ENCODE peak calls at places on chromosomes 4 and X, in five cellular contexts. One of them, this sample, is unnamed. For H3K4me1, the result is how much of the 10 kb centered on the place peaks cover.

GRCh38 chrX:136711147-136711546 is 63.2 kb downstream of the CD40LG start:
- DNase-seq in HCT116: no peak
- DNase-seq in tibial nerve: peak
- DNase-seq in testis: peak
- DNase-seq in breast epithelium: no peak
- DNase-seq in this sample: peak

GRCh38 chr4:16195209-16195608 is 31.1 kb downstream of the TAPT1 start:
- DNase-seq in HCT116: no peak
- DNase-seq in testis: no peak
- DNase-seq in breast epithelium: no peak
- DNase-seq in tibial nerve: no peak
- DNase-seq in this sample: no peak

GRCh38 chr4:183722738-183723560 is 63.9 kb downstream of the TRAPPC11 start:
- DNase-seq in testis: peak
- DNase-seq in tibial nerve: no peak
- DNase-seq in breast epithelium: peak
- DNase-seq in HCT116: no peak
- DNase-seq in this sample: peak

GRCh38 chr4:177986236-177986635 is 544.0 kb upstream of the AGA start:
- DNase-seq in tibial nerve: no peak
- DNase-seq in HCT116: no peak
- DNase-seq in testis: no peak
- DNase-seq in breast epithelium: no peak
- DNase-seq in this sample: no peak

GRCh38 chr4:102694791-102695190 is 66.0 kb downstream of the MANBA start:
- DNase-seq in tibial nerve: no peak
- DNase-seq in testis: no peak
- DNase-seq in breast epithelium: no peak
- DNase-seq in HCT116: no peak
- DNase-seq in this sample: no peak

GRCh38 chr4:124295413-124295812 is 417.1 kb downstream of the ANKRD50 start:
- DNase-seq in tibial nerve: no peak
- DNase-seq in breast epithelium: no peak
- DNase-seq in HCT116: no peak
- DNase-seq in testis: no peak
- DNase-seq in this sample: no peak

GRCh38 chrX:39309018-39309620 is 507.9 kb downstream of the MID1IP1 start:
- DNase-seq in breast epithelium: no peak
- DNase-seq in tibial nerve: peak
- DNase-seq in HCT116: no peak
- DNase-seq in testis: no peak
- DNase-seq in this sample: no peak

GRCh38 chr4:155805016-155805415 is 46.2 kb downstream of the GUCY1B1 start:
- DNase-seq in HCT116: no peak
- DNase-seq in testis: no peak
- DNase-seq in tibial nerve: no peak
- DNase-seq in breast epithelium: no peak
- DNase-seq in this sample: no peak

GRCh38 chrX:672931-673330 is 42.3 kb downstream of the SHOX start:
- DNase-seq in tibial nerve: no peak
- DNase-seq in HCT116: no peak
- DNase-seq in testis: no peak
- DNase-seq in breast epithelium: no peak
- DNase-seq in this sample: no peak

GRCh38 chr4:82784615-82785247 is 13.9 kb downstream of the SCD5 start:
- DNase-seq in breast epithelium: no peak
- DNase-seq in tibial nerve: no peak
- DNase-seq in testis: no peak
- DNase-seq in HCT116: no peak
- DNase-seq in this sample: no peak

GRCh38 chr4:2267320-2267811 is 5.5 kb upstream of the MXD4 start:
- DNase-seq in tibial nerve: no peak
- DNase-seq in breast epithelium: no peak
- DNase-seq in testis: no peak
- DNase-seq in HCT116: no peak
- DNase-seq in this sample: no peak

GRCh38 chrX:1507511-1508463 is 29.2 kb downstream of the P2RY8 start:
- DNase-seq in tibial nerve: no peak
- DNase-seq in testis: no peak
- DNase-seq in breast epithelium: no peak
- DNase-seq in HCT116: no peak
- DNase-seq in this sample: peak

GRCh38 chrX:136055651-136056221 is 70.5 kb downstream of the SLC9A6 start:
- DNase-seq in testis: peak
- DNase-seq in tibial nerve: peak
- DNase-seq in breast epithelium: no peak
- DNase-seq in HCT116: no peak
- DNase-seq in this sample: no peak

GRCh38 chrX:13518126-13518525 is 51.3 kb upstream of the EGFL6 start:
- DNase-seq in breast epithelium: no peak
- DNase-seq in testis: no peak
- DNase-seq in HCT116: no peak
- DNase-seq in tibial nerve: no peak
- DNase-seq in this sample: no peak

GRCh38 chrX:41447897-41448296 is 754 bp downstream of the NYX start:
- DNase-seq in HCT116: no peak
- DNase-seq in testis: no peak
- DNase-seq in breast epithelium: no peak
- DNase-seq in tibial nerve: no peak
- DNase-seq in this sample: no peak

GRCh38 chr4:159296061-159296460 is 193.2 kb downstream of the RAPGEF2 start:
- DNase-seq in HCT116: no peak
- DNase-seq in breast epithelium: no peak
- DNase-seq in tibial nerve: no peak
- DNase-seq in testis: no peak
- DNase-seq in this sample: no peak

GRCh38 chrX:30887721-30888120 is 1.3 kb downstream of the TAB3 start:
- DNase-seq in tibial nerve: no peak
- DNase-seq in breast epithelium: no peak
- DNase-seq in testis: no peak
- DNase-seq in HCT116: no peak
- DNase-seq in this sample: no peak

GRCh38 chr4:82890602-82890912 is 396 bp downstream of the SEC31A start:
- DNase-seq in HCT116: no peak
- DNase-seq in breast epithelium: no peak
- DNase-seq in tibial nerve: no peak
- DNase-seq in testis: no peak
- DNase-seq in this sample: no peak

GRCh38 chrX:150236304-150236703 is 126.8 kb upstream of the MAMLD1 start:
- DNase-seq in HCT116: no peak
- DNase-seq in tibial nerve: no peak
- DNase-seq in testis: no peak
- DNase-seq in breast epithelium: no peak
- DNase-seq in this sample: no peak

GRCh38 chr4:151806511-151806927 is 45.7 kb upstream of the GATB start:
- DNase-seq in tibial nerve: no peak
- DNase-seq in breast epithelium: no peak
- DNase-seq in testis: peak
- DNase-seq in HCT116: no peak
- DNase-seq in this sample: no peak

GRCh38 chrX:118513120-118513899 is 17.7 kb downstream of the DOCK11 start:
- DNase-seq in testis: no peak
- DNase-seq in HCT116: no peak
- DNase-seq in breast epithelium: no peak
- DNase-seq in tibial nerve: no peak
- DNase-seq in this sample: no peak

GRCh38 chrX:22192419-22193086 is 80.2 kb upstream of the CBLL2 start:
- DNase-seq in HCT116: peak
- DNase-seq in testis: peak
- DNase-seq in breast epithelium: peak
- DNase-seq in tibial nerve: peak
- DNase-seq in this sample: peak

GRCh38 chrX:103398321-103398937 is 22.1 kb downstream of the BEX3 start:
- DNase-seq in breast epithelium: no peak
- DNase-seq in testis: no peak
- DNase-seq in HCT116: peak
- DNase-seq in tibial nerve: no peak
- DNase-seq in this sample: no peak

GRCh38 chr4:78667337-78667736 is 108.8 kb upstream of the BMP2K start:
- DNase-seq in testis: no peak
- DNase-seq in HCT116: no peak
- DNase-seq in tibial nerve: no peak
- DNase-seq in breast epithelium: no peak
- DNase-seq in this sample: no peak

GRCh38 chr4:59818656-59819055 is 1381.5 kb upstream of the ADGRL3 start:
- DNase-seq in HCT116: no peak
- DNase-seq in tibial nerve: no peak
- DNase-seq in breast epithelium: no peak
- DNase-seq in testis: no peak
- DNase-seq in this sample: no peak

GRCh38 chrX:39018526-39018925 is 217.3 kb downstream of the MID1IP1 start:
- DNase-seq in tibial nerve: no peak
- DNase-seq in testis: no peak
- DNase-seq in breast epithelium: no peak
- DNase-seq in HCT116: no peak
- DNase-seq in this sample: no peak

GRCh38 chr4:57639566-57640328 is 529.6 kb upstream of the IGFBP7 start:
- DNase-seq in HCT116: no peak
- DNase-seq in tibial nerve: no peak
- DNase-seq in testis: no peak
- DNase-seq in breast epithelium: no peak
- DNase-seq in this sample: no peak

GRCh38 chrX:2801223-2801622 is 27.5 kb upstream of the GYG2 start:
- DNase-seq in testis: no peak
- DNase-seq in breast epithelium: no peak
- DNase-seq in HCT116: no peak
- DNase-seq in tibial nerve: no peak
- DNase-seq in this sample: no peak
- TF ChIP-seq POLR2A in testis: no peak
- TF ChIP-seq POLR2A in breast epithelium: no peak
- TF ChIP-seq POLR2A in HCT116: no peak
- TF ChIP-seq POLR2A in tibial nerve: no peak
- TF ChIP-seq POLR2A in this sample: no peak

DNA sequence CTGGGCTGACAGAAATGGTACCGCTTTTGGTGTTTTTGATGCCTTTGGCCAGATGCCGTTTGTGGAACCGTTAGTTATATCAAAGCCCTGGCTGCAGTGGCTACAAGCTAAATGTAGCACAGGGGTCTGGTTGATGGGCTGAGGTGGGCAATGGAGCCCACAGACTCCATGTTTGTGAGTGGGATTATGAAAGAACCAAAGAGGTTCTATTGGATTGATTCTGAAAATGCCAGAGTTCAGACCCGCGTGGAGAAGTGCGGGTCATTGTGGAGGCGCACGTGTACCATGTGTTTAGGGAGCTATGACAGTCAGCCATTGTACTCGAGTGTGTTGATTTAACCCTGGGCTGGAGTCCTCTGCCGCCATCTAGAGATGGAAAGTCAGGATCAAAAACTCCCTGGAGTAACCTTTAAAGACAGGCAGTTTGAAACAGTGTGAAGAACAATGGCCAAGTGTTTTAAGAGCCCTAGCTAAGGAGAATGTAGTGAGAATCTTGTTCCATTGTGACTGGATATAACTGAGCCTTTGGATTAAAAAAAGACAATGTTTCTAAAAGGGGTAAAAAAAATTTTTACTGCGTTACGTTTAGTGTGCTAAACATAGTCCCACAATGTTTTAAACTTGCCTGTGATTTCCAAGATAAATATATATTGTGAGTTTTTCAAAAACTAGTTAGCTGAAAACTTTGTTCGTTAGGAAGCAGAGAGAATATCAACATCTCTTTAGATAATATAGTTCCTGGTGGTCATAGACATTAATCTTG is 12.7 kb downstream of the ART3 start:
- DNase-seq in HCT116: peak
- DNase-seq in tibial nerve: peak
- DNase-seq in testis: peak
- DNase-seq in breast epithelium: no peak
- DNase-seq in this sample: peak
- TF ChIP-seq CTCF in HCT116: peak
- TF ChIP-seq CTCF in tibial nerve: peak
- TF ChIP-seq CTCF in testis: no peak
- TF ChIP-seq CTCF in breast epithelium: no peak
- TF ChIP-seq CTCF in this sample: no peak

GRCh38 chrX:19877431-19877830 is 10.0 kb downstream of the SH3KBP1 start:
- DNase-seq in breast epithelium: no peak
- DNase-seq in testis: no peak
- DNase-seq in tibial nerve: no peak
- DNase-seq in HCT116: no peak
- DNase-seq in this sample: no peak
- H3K4me1 ChIP-seq in breast epithelium: under half
- H3K4me1 ChIP-seq in testis: under half
- H3K4me1 ChIP-seq in tibial nerve: under half
- H3K4me1 ChIP-seq in HCT116: under half
- H3K4me1 ChIP-seq in this sample: under half

GRCh38 chr4:1248262-1249147 is at the start of gene CTBP1:
- DNase-seq in testis: peak
- DNase-seq in tibial nerve: peak
- DNase-seq in breast epithelium: peak
- DNase-seq in HCT116: peak
- DNase-seq in this sample: peak
- TF ChIP-seq POLR2A in testis: no peak
- TF ChIP-seq POLR2A in tibial nerve: peak
- TF ChIP-seq POLR2A in breast epithelium: no peak
- TF ChIP-seq POLR2A in HCT116: peak
- TF ChIP-seq POLR2A in this sample: no peak

DNA sequence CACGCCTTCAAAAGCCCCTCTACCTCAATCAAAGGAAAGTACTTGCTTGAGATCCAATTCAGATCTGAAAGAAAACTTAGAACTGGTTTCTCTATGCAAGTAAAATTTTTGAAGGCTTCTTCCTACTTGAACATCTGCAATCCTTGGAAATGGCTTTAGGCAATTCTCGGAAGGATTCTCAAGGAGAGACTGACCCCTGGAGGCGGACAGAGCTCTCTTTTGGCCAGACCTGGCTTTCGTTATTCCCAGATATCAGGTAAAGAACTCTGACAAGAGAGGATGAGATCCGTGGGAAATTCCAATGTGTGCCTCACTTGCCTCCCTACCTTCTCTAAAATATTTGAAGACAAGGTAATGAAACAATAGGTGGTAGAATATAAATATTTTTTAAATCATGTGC is 670.3 kb upstream of the FAM241A start:
- DNase-seq in breast epithelium: no peak
- DNase-seq in testis: peak
- DNase-seq in tibial nerve: no peak
- DNase-seq in HCT116: peak
- DNase-seq in this sample: no peak
- TF ChIP-seq CTCF in breast epithelium: no peak
- TF ChIP-seq CTCF in testis: no peak
- TF ChIP-seq CTCF in tibial nerve: peak
- TF ChIP-seq CTCF in HCT116: peak
- TF ChIP-seq CTCF in this sample: no peak

GRCh38 chrX:74251006-74251930 is 52.7 kb upstream of the ZCCHC13 start:
- DNase-seq in HCT116: no peak
- DNase-seq in breast epithelium: no peak
- DNase-seq in testis: no peak
- DNase-seq in tibial nerve: no peak
- DNase-seq in this sample: no peak
- H3K4me1 ChIP-seq in HCT116: half or more
- H3K4me1 ChIP-seq in breast epithelium: under half
- H3K4me1 ChIP-seq in testis: under half
- H3K4me1 ChIP-seq in tibial nerve: under half
- H3K4me1 ChIP-seq in this sample: under half